ENCODE peak calls at places on chromosome 21, in four cellular contexts. One of them, this sample, is unnamed.

GRCh38 chr21:28144653-28145052 is 848.0 kb downstream of the LTN1 start:
- DNase-seq in brain microvascular endothelial cell: no peak
- DNase-seq in uterus: no peak
- DNase-seq in A673: no peak
- DNase-seq in this sample: no peak

GRCh38 chr21:34933609-34934345 is 115.3 kb downstream of the RUNX1 start:
- DNase-seq in brain microvascular endothelial cell: no peak
- DNase-seq in uterus: no peak
- DNase-seq in A673: no peak
- DNase-seq in this sample: no peak

GRCh38 chr21:16418211-16418610 is 688.4 kb downstream of the USP25 start:
- DNase-seq in brain microvascular endothelial cell: no peak
- DNase-seq in uterus: no peak
- DNase-seq in A673: no peak
- DNase-seq in this sample: no peak

GRCh38 chr21:30216041-30216723 is at the start of gene CLDN8:
- DNase-seq in brain microvascular endothelial cell: no peak
- DNase-seq in uterus: no peak
- DNase-seq in A673: no peak
- DNase-seq in this sample: peak; percentile 41

GRCh38 chr21:27795418-27795817 is 828.5 kb upstream of the ADAMTS5 start:
- DNase-seq in brain microvascular endothelial cell: no peak
- DNase-seq in uterus: no peak
- DNase-seq in A673: no peak
- DNase-seq in this sample: no peak

GRCh38 chr21:35349378-35350080 is 300.4 kb upstream of the RUNX1 start:
- DNase-seq in brain microvascular endothelial cell: no peak
- DNase-seq in uterus: no peak
- DNase-seq in A673: no peak
- DNase-seq in this sample: no peak

GRCh38 chr21:33490991-33491372 is 534 bp downstream of the DNAJC28 start:
- DNase-seq in brain microvascular endothelial cell: no peak
- DNase-seq in uterus: no peak
- DNase-seq in A673: peak; percentile 13
- DNase-seq in this sample: no peak

GRCh38 chr21:42164064-42164789 is 54.7 kb upstream of the ABCG1 start:
- DNase-seq in brain microvascular endothelial cell: no peak
- DNase-seq in uterus: peak; percentile 26
- DNase-seq in A673: peak; percentile 25
- DNase-seq in this sample: no peak

GRCh38 chr21:33393348-33393747 is 9.9 kb upstream of the IFNGR2 start:
- DNase-seq in brain microvascular endothelial cell: no peak
- DNase-seq in uterus: no peak
- DNase-seq in A673: no peak
- DNase-seq in this sample: no peak

GRCh38 chr21:44890338-44890931 is 16.9 kb upstream of the PTTG1IP start:
- DNase-seq in brain microvascular endothelial cell: no peak
- DNase-seq in uterus: no peak
- DNase-seq in A673: no peak
- DNase-seq in this sample: no peak

GRCh38 chr21:42389449-42389835 is 6.4 kb downstream of the TMPRSS3 start:
- DNase-seq in brain microvascular endothelial cell: no peak
- DNase-seq in uterus: no peak
- DNase-seq in A673: no peak
- DNase-seq in this sample: no peak

GRCh38 chr21:35048706-35049617 is at the start of gene RUNX1:
- DNase-seq in brain microvascular endothelial cell: peak; percentile 67
- DNase-seq in uterus: no peak
- DNase-seq in A673: no peak
- DNase-seq in this sample: no peak

GRCh38 chr21:32719085-32719484 is 8.7 kb downstream of the SYNJ1 start:
- DNase-seq in brain microvascular endothelial cell: no peak
- DNase-seq in uterus: no peak
- DNase-seq in A673: no peak
- DNase-seq in this sample: no peak

GRCh38 chr21:44899768-44900558 is 20.7 kb downstream of the ITGB2 start:
- DNase-seq in brain microvascular endothelial cell: no peak
- DNase-seq in uterus: no peak
- DNase-seq in A673: no peak
- DNase-seq in this sample: no peak

GRCh38 chr21:42174173-42174572 is 44.8 kb upstream of the ABCG1 start:
- DNase-seq in brain microvascular endothelial cell: no peak
- DNase-seq in uterus: no peak
- DNase-seq in A673: peak; percentile 14
- DNase-seq in this sample: no peak

GRCh38 chr21:42775891-42776290 is 103.4 kb downstream of the WDR4 start:
- DNase-seq in brain microvascular endothelial cell: no peak
- DNase-seq in uterus: no peak
- DNase-seq in A673: no peak
- DNase-seq in this sample: no peak

GRCh38 chr21:33070921-33071877 is 1.3 kb downstream of the OLIG1 start:
- DNase-seq in brain microvascular endothelial cell: no peak
- DNase-seq in uterus: no peak
- DNase-seq in A673: peak; percentile 10
- DNase-seq in this sample: no peak

GRCh38 chr21:42395910-42396625 is at the start of gene TMPRSS3:
- DNase-seq in brain microvascular endothelial cell: no peak
- DNase-seq in uterus: no peak
- DNase-seq in A673: no peak
- DNase-seq in this sample: no peak

GRCh38 chr21:25428537-25428936 is 178.7 kb downstream of the MRPL39 start:
- DNase-seq in brain microvascular endothelial cell: no peak
- DNase-seq in uterus: no peak
- DNase-seq in A673: no peak
- DNase-seq in this sample: no peak

GRCh38 chr21:41009398-41010177 is 158.4 kb upstream of the BACE2 start:
- DNase-seq in brain microvascular endothelial cell: no peak
- DNase-seq in uterus: no peak
- DNase-seq in A673: no peak
- DNase-seq in this sample: no peak

GRCh38 chr21:41425954-41426655 is at the start of gene MX1:
- DNase-seq in brain microvascular endothelial cell: peak; percentile 38
- DNase-seq in uterus: peak; percentile 82
- DNase-seq in A673: no peak
- DNase-seq in this sample: peak; percentile 56

GRCh38 chr21:34796518-34797201 is 127.9 kb downstream of the CLIC6 start:
- DNase-seq in brain microvascular endothelial cell: no peak
- DNase-seq in uterus: no peak
- DNase-seq in A673: no peak
- DNase-seq in this sample: no peak

GRCh38 chr21:20207335-20207734 is 790.9 kb upstream of the NCAM2 start:
- DNase-seq in brain microvascular endothelial cell: no peak
- DNase-seq in uterus: no peak
- DNase-seq in A673: no peak
- DNase-seq in this sample: no peak

GRCh38 chr21:42437786-42438185 is 34.1 kb downstream of the UBASH3A start:
- DNase-seq in brain microvascular endothelial cell: peak; percentile 7
- DNase-seq in uterus: no peak
- DNase-seq in A673: no peak
- DNase-seq in this sample: no peak

GRCh38 chr21:43611598-43612369 is 47.5 kb downstream of the HSF2BP start:
- DNase-seq in brain microvascular endothelial cell: peak; percentile 85
- DNase-seq in uterus: peak; percentile 63
- DNase-seq in A673: peak; percentile 56
- DNase-seq in this sample: no peak

GRCh38 chr21:21184771-21185528 is 186.7 kb downstream of the NCAM2 start:
- DNase-seq in brain microvascular endothelial cell: no peak
- DNase-seq in uterus: no peak
- DNase-seq in A673: no peak
- DNase-seq in this sample: no peak

GRCh38 chr21:34022557-34023335 is 50.6 kb upstream of the MRPS6 start:
- DNase-seq in brain microvascular endothelial cell: no peak
- DNase-seq in uterus: no peak
- DNase-seq in A673: peak; percentile 58
- DNase-seq in this sample: no peak

GRCh38 chr21:32653326-32653901 is 41.2 kb upstream of the CFAP298 start:
- DNase-seq in brain microvascular endothelial cell: peak; percentile 2
- DNase-seq in uterus: no peak
- DNase-seq in A673: peak; percentile 37
- DNase-seq in this sample: no peak

GRCh38 chr21:14995695-14996490 is 68.9 kb downstream of the NRIP1 start:
- DNase-seq in brain microvascular endothelial cell: no peak
- DNase-seq in uterus: no peak
- DNase-seq in A673: peak; percentile 18
- DNase-seq in this sample: no peak

GRCh38 chr21:44566403-44566802 is 7.1 kb upstream of the KRTAP10-4 start:
- DNase-seq in brain microvascular endothelial cell: no peak
- DNase-seq in uterus: no peak
- DNase-seq in A673: no peak
- DNase-seq in this sample: no peak

GRCh38 chr21:25461730-25462129 is 145.6 kb downstream of the MRPL39 start:
- DNase-seq in brain microvascular endothelial cell: peak; percentile 72
- DNase-seq in uterus: no peak
- DNase-seq in A673: no peak
- DNase-seq in this sample: no peak

DNA sequence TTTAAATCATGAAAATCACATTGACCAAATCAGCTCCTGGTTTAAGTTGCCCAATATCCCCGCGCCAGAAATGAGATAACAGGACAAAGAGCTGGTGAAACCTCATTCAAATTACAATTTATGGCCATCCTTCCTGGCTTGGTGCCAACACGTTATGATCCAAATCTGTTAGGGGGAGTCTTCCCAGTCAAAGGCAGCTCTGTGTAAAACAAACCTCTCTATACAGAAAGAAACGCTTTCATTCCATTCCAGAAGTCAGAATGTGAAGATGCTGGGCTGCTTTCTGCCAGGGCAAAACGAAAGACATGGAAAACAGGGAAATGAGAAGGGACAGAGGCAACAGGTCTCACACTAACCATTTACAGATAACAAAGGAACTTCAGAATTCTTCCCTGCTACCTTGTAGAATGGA is 53.5 kb upstream of the TIAM1 start:
- DNase-seq in brain microvascular endothelial cell: no peak
- DNase-seq in uterus: no peak
- DNase-seq in A673: peak; percentile 22
- DNase-seq in this sample: no peak
- H3K27ac ChIP-seq in brain microvascular endothelial cell: no peak overlapping the region
- H3K27ac ChIP-seq in uterus: no peak overlapping the region
- H3K27ac ChIP-seq in A673: no peak overlapping the region
- H3K27ac ChIP-seq in this sample: no peak overlapping the region

GRCh38 chr21:29179503-29179902 is 49.1 kb downstream of the MAP3K7CL start:
- DNase-seq in brain microvascular endothelial cell: no peak
- DNase-seq in uterus: no peak
- DNase-seq in A673: no peak
- DNase-seq in this sample: no peak

GRCh38 chr21:29175408-29176147 is 45.1 kb downstream of the MAP3K7CL start:
- DNase-seq in brain microvascular endothelial cell: peak; percentile 84
- DNase-seq in uterus: no peak
- DNase-seq in A673: no peak
- DNase-seq in this sample: no peak

GRCh38 chr21:29176721-29177120 is 46.3 kb downstream of the MAP3K7CL start:
- DNase-seq in brain microvascular endothelial cell: no peak
- DNase-seq in uterus: no peak
- DNase-seq in A673: no peak
- DNase-seq in this sample: no peak

GRCh38 chr21:29178936-29179335 is 48.5 kb downstream of the MAP3K7CL start:
- DNase-seq in brain microvascular endothelial cell: no peak
- DNase-seq in uterus: no peak
- DNase-seq in A673: no peak
- DNase-seq in this sample: no peak

GRCh38 chr21:29177800-29178199 is 47.4 kb downstream of the MAP3K7CL start:
- DNase-seq in brain microvascular endothelial cell: no peak
- DNase-seq in uterus: no peak
- DNase-seq in A673: no peak
- DNase-seq in this sample: no peak
- H3K27ac ChIP-seq in brain microvascular endothelial cell: no peak overlapping the region
- H3K27ac ChIP-seq in uterus: no peak overlapping the region
- H3K27ac ChIP-seq in A673: no peak overlapping the region
- H3K27ac ChIP-seq in this sample: peak overlapping the region; percentile 45

DNA sequence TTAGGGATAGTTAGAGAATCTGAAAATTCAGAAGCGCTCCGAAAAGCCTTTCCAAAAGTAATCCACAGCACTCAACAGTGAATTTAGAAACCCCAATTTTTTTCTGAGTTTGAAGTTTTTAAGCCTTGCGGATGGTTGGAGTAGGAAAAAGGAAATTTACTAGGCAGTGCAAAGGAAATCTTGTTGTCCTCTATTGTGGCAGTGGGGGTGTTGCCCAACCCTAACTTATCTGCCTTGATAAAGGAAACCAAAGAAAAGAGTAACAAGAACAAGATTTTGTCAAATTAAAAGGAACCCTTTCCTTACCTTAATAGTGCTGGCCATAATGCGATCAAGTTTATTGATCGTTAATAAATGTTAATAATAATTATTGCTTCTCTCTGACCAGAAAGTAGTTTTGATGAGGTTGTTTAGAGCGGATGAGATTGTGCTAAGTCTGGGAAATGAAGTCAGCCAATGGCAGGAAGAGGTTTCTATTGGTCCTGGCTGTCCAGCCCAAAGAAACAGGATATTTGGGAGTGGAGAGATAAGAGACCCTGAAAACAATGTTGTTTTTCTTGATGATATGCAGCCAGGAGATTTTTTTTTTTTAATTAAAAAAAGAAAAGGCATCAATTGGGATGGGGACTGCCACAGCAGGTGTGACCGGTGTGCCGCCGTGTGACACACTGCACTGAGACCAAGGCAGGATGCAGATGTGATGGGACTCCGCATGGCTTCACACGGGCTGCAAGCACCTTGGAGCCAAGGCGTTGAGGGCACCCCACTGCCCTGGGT is at the start of gene ERG:
- DNase-seq in brain microvascular endothelial cell: no peak
- DNase-seq in uterus: no peak
- DNase-seq in A673: no peak
- DNase-seq in this sample: no peak
- H3K27ac ChIP-seq in brain microvascular endothelial cell: no peak within 1 kb of the TSS
- H3K27ac ChIP-seq in uterus: peak within 1 kb of the TSS; percentile 60
- H3K27ac ChIP-seq in A673: no peak within 1 kb of the TSS
- H3K27ac ChIP-seq in this sample: no peak within 1 kb of the TSS

GRCh38 chr21:45979651-45980050 is 1.9 kb upstream of the COL6A1 start:
- DNase-seq in brain microvascular endothelial cell: no peak
- DNase-seq in uterus: no peak
- DNase-seq in A673: no peak
- DNase-seq in this sample: no peak

GRCh38 chr21:45976666-45977335 is 4.8 kb upstream of the COL6A1 start:
- DNase-seq in brain microvascular endothelial cell: no peak
- DNase-seq in uterus: peak; percentile 36
- DNase-seq in A673: no peak
- DNase-seq in this sample: no peak

GRCh38 chr21:45979141-45979631 is 2.4 kb upstream of the COL6A1 start:
- DNase-seq in brain microvascular endothelial cell: no peak
- DNase-seq in uterus: peak; percentile 60
- DNase-seq in A673: no peak
- DNase-seq in this sample: no peak

GRCh38 chr21:45975017-45975595 is 6.5 kb upstream of the COL6A1 start:
- DNase-seq in brain microvascular endothelial cell: no peak
- DNase-seq in uterus: peak; percentile 81
- DNase-seq in A673: no peak
- DNase-seq in this sample: no peak

DNA sequence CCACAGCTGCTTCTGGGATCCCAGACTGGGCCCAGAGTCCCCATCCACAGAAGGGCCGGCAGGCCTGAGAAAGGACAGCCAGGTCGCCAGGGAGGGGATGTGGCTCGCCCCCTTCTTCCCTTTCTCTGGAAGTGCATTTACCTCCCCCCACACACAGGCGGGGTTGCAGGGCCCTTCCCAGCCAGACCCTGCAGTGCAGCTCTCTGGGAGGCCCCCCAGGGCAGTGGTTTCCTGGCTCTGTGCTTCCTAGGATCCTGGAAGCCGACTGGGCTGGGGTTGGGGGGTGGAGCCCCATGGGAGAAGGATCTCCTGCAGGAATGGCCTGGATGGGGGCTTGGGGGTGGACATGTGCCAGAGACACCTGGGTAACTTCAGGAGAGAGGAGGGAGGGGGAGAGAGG is 4.2 kb upstream of the COL6A1 start:
- DNase-seq in brain microvascular endothelial cell: no peak
- DNase-seq in uterus: peak; percentile 81
- DNase-seq in A673: no peak
- DNase-seq in this sample: no peak
- H3K27ac ChIP-seq in brain microvascular endothelial cell: no peak overlapping the region
- H3K27ac ChIP-seq in uterus: peak overlapping the region; percentile 98
- H3K27ac ChIP-seq in A673: no peak overlapping the region
- H3K27ac ChIP-seq in this sample: no peak overlapping the region